ENCODE peak calls at places on chromosome 11, in six cellular contexts. P is PC-3, O is colonic mucosa, R is heart right ventricle, K is aorta, H is SK-N-SH. X is an unnamed sample. For H3K27me3 and H3K36me3, the result is how much of the 10 kb centered on the place peaks cover.

GRCh38 chr11:7687386-7687785 is 14.1 kb upstream of the CYB5R2 start:
- DNase-seq in R (no peak), P (peak), H (no peak), K (no peak), O (no peak), X (no peak)

GRCh38 chr11:33689089-33689488 is 11.5 kb downstream of the C11orf91 start:
- DNase-seq in O (no peak), H (no peak), P (peak), K (no peak), R (no peak), X (no peak)

GRCh38 chr11:117918366-117919255 is 10.6 kb downstream of the TMPRSS13 start:
- DNase-seq in R (no peak), K (no peak), P (no peak), O (no peak), H (no peak), X (no peak)

GRCh38 chr11:115242982-115243381 is 261.2 kb downstream of the CADM1 start:
- DNase-seq in P (no peak), H (no peak), R (no peak), K (no peak), O (no peak), X (no peak)

GRCh38 chr11:17386331-17387084 is 2.0 kb downstream of the KCNJ11 start:
- DNase-seq in R (peak), P (peak), H (peak), O (peak), K (no peak), X (peak)

GRCh38 chr11:9943346-9944110 is 279.7 kb downstream of the SWAP70 start:
- DNase-seq in H (no peak), K (no peak), R (no peak), P (no peak), O (no peak), X (no peak)

GRCh38 chr11:37704791-37705190 is 1106.8 kb upstream of the RAG2 start:
- DNase-seq in K (no peak), R (no peak), O (no peak), H (no peak), P (no peak), X (no peak)

GRCh38 chr11:8250981-8251620 is 12.6 kb downstream of the LMO1 start:
- DNase-seq in O (no peak), P (no peak), H (no peak), K (no peak), R (no peak), X (no peak)

GRCh38 chr11:105923814-105924213 is 98.2 kb downstream of the MSANTD4 start:
- DNase-seq in K (no peak), H (no peak), R (no peak), P (peak), O (no peak), X (no peak)

GRCh38 chr11:27795955-27796861 is 96.0 kb upstream of the BDNF start:
- DNase-seq in O (peak), H (no peak), P (no peak), R (peak), K (no peak), X (peak)

GRCh38 chr11:44467413-44467812 is 98.0 kb upstream of the CD82 start:
- DNase-seq in H (no peak), R (no peak), O (no peak), K (no peak), P (no peak), X (peak)

GRCh38 chr11:132126973-132127900 is 756.8 kb downstream of the NTM start:
- DNase-seq in H (peak), R (peak), K (peak), O (peak), P (peak), X (peak)

GRCh38 chr11:108944486-108945178 is 279.8 kb downstream of the DDX10 start:
- DNase-seq in P (no peak), O (no peak), K (no peak), H (no peak), R (no peak), X (no peak)

GRCh38 chr11:45982656-45983470 is 60.4 kb downstream of the LARGE2 start:
- DNase-seq in P (no peak), H (peak), K (no peak), O (no peak), R (peak), X (peak)

GRCh38 chr11:120645639-120646038 is 134.1 kb downstream of the GRIK4 start:
- DNase-seq in H (no peak), P (no peak), O (no peak), K (no peak), R (no peak), X (peak)

GRCh38 chr11:86167499-86168161 is 76.9 kb upstream of the EED start:
- DNase-seq in R (no peak), K (peak), H (no peak), O (no peak), P (peak), X (no peak)

GRCh38 chr11:46918087-46918751 is at the start of gene LRP4:
- DNase-seq in P (no peak), O (peak), R (peak), H (peak), K (no peak), X (peak)

DNA sequence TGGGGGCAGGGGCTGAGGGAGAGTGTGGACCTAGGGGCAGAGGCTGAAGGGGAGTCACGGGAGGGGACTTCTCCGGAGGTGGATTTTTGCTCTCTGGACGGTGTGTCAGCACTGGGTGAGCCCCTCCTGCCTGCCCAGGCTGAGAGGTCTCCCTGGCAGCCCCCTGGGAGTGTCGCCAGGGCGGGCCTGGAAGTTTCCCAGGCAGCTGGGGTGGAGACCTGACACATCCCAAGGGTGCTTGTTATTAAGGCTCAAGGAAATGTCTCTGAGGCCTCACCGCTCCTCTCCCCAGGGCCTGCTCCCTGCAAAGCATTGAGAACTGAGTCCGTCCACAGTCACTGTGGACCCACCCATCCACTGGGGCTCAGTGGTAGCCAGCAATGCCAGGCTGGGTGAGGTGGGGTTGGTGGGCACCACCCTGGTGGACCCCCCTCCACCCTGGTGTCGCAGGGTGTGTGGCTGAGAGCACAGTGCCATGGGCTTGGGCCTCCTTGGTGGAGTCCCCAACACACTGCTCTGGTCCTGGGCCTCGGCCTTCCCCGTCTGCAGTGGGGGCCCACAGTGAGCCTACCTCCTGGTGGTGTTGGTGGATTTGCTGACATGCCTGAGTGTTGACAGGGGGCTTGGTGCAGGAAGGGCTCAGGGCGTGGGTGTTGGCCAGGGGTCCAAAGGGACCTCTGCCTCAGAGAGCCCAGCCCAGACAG is 2.5 kb downstream of the CD81 start:
- DNase-seq in H (no peak), K (peak), O (no peak), P (no peak), R (no peak), X (no peak)
- H3K4me3 ChIP-seq in H (no peak), K (no peak), O (peak), P (no peak), R (peak), X (no peak)

GRCh38 chr11:111548542-111548941 is 8.0 kb downstream of the LAYN start:
- DNase-seq in O (no peak), P (no peak), R (no peak), K (no peak), H (no peak), X (no peak)
- H3K27me3 ChIP-seq in O (under half), P (under half), R (under half), K (under half), H (under half), X (under half)

DNA sequence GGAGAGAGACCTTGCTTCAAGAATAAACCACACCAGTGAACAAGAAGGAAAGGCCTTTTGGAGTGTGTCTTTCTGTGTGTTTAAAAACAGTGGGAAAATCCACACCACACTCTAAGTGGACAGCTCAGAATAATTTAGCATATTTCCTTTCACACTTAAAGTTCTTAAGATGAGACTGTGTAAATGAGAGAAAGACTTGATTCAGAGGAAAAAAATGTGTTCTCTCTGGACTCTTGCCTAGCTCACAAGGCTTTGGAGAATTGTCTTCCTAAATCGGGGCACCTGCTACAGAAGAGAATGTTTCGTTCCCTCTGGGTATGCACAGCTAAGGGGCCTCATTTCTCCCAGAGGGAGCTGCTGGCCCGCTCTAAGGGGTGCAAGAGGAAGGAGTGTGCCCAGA is 28.4 kb upstream of the CRTAM start:
- DNase-seq in P (no peak), H (no peak), O (no peak), R (no peak), K (no peak), X (no peak)
- H3K36me3 ChIP-seq in P (under half), H (under half), O (under half), R (under half), K (under half), X (under half)

GRCh38 chr11:75523811-75524401 is 1.8 kb downstream of the GDPD5 start:
- DNase-seq in R (no peak), H (no peak), O (no peak), P (no peak), K (no peak), X (no peak)

GRCh38 chr11:75527130-75527529 is 1.4 kb upstream of the GDPD5 start:
- DNase-seq in P (no peak), R (no peak), H (no peak), O (no peak), K (no peak), X (no peak)

GRCh38 chr11:75526192-75526541 is 426 bp upstream of the GDPD5 start:
- DNase-seq in R (no peak), O (no peak), K (no peak), P (no peak), H (no peak), X (no peak)

GRCh38 chr11:75524576-75525432 is 937 bp downstream of the GDPD5 start:
- DNase-seq in O (no peak), H (peak), R (no peak), P (peak), K (peak), X (peak)

DNA sequence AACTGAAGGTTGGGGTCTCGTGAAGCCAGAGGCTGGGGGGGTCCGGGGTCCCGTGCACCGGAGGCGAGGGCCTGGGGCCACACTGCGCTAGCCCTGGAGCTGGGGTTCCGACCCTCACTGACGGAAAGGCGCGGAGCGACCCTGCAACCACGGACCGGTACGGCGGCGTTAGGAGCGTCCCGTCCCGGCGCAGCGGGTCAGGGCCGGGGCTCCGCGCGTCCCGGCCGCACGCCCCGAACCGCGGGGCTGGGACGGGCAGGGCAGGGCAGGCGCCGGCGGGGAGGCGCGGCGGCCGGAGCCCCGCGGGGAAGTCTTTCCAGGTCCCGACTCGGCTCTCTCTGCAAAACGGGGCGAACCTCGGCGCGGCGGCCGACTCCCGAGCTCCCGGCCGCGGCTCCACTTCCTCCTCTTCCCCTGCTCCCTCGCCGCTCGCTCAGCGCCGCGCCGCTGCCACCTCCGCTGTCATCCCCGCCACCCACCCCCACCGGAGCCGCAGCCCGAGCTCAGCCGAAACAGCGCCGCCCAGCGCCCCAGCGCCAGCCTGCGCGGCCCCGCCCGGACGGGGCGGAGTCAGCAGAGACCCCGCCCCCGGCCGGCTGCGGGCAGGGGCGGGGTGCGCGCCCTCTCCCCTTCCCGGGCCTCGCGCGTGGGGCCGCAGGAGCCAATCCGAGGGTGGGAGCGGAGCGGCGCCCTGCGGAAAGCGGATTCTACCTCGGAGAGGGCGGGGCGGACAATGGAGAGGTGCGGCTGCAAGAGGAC is at the start of gene GDPD5:
- DNase-seq in R (peak), H (peak), K (peak), O (peak), P (peak), X (peak)
- H3K4me3 ChIP-seq in R (peak), H (peak), K (peak), O (peak), P (peak), X (peak)

GRCh38 chr11:107590460-107591097 is 368 bp upstream of the ELMOD1 start:
- DNase-seq in O (no peak), K (no peak), H (no peak), P (no peak), R (no peak), X (peak)

GRCh38 chr11:107591098-107591445 is at the start of gene ELMOD1:
- DNase-seq in K (peak), O (peak), R (peak), P (peak), H (peak), X (peak)

GRCh38 chr11:107592256-107592655 is 1.3 kb downstream of the ELMOD1 start:
- DNase-seq in R (no peak), K (no peak), H (no peak), O (no peak), P (no peak), X (no peak)

GRCh38 chr11:107592813-107593212 is 1.9 kb downstream of the ELMOD1 start:
- DNase-seq in R (no peak), P (no peak), H (no peak), O (no peak), K (no peak), X (peak)

DNA sequence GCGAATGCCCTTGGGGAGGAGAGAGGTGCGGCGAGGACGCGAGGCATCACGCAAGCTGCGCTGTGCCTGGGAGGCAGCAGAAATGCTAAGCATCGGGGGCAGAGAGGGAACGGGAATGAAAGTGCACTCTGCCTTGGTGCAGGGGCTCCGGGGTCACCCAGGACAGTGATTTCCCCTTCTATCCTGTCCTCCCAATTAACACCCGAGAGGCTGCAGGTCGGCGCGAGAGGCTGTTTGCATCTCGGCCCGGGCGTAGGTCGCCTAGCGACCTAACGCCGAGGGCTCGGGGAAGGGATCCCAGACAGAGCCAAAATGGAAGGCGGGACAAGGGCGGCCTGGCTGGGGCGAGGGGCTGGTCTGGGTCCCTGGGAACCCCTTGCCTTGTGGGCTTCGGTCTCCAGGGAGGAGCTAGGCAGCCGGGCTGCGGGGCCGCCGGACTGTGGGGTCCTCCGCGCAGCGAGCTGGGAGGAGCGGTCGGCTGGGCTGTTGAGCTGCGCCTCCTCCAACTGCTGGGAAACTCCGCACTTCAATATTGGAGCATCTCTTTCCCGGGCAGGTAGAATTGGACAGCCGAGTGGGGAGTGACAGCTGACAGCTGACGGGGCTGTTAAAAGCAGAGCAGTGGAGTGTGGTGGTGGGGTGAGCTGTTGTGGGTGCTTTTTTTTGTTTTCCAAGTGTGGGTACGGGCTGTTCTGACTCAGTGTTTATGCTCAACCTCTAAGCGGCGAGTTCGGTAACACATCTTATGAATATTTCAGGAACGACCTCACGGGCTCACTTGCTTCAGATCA is 694 bp downstream of the ELMOD1 start:
- DNase-seq in K (no peak), P (peak), H (peak), R (no peak), O (no peak), X (peak)
- H3K27me3 ChIP-seq in K (under half), P (half or more), H (under half), R (under half), O (under half), X (half or more)

DNA sequence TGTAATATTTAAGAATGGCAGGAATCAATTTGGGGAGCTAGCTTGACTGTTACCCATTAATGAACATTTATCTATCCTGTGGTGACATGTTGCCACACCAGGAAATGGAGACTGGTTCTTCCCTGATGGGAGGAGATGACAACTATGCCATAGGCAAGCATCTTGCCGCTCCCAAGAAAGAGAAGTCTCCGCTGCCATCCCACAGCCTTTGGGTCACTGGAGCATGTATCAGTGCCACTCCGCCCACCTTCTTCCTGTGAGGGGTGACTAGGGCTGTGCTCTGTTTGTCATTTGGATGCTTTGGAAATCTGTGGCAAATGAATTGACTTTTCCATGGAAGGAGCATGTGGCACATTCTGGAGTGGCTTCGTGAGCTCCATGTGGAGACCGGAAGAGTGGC is 6.5 kb downstream of the STIP1 start:
- DNase-seq in R (no peak), O (no peak), P (no peak), K (no peak), H (no peak), X (no peak)
- H3K36me3 ChIP-seq in R (under half), O (under half), P (half or more), K (under half), H (half or more), X (under half)

GRCh38 chr11:1484061-1484671 is 2.4 kb downstream of the MOB2 start:
- DNase-seq in H (no peak), P (no peak), R (no peak), K (peak), O (no peak), X (no peak)
- H3K4me3 ChIP-seq in H (no peak), P (no peak), R (peak), K (no peak), O (no peak), X (no peak)

GRCh38 chr11:1852271-1852877 is 510 bp upstream of the LSP1 start:
- DNase-seq in R (no peak), P (no peak), H (no peak), K (no peak), O (no peak), X (no peak)

GRCh38 chr11:1851437-1852180 is 1.3 kb upstream of the LSP1 start:
- DNase-seq in H (no peak), K (no peak), R (no peak), O (no peak), P (no peak), X (no peak)

GRCh38 chr11:1854132-1854948 is 1.5 kb downstream of the LSP1 start:
- DNase-seq in P (no peak), H (no peak), K (no peak), R (no peak), O (no peak), X (no peak)

GRCh38 chr11:1853376-1854131 is 670 bp downstream of the LSP1 start:
- DNase-seq in P (no peak), K (no peak), H (no peak), O (no peak), R (no peak), X (no peak)

DNA sequence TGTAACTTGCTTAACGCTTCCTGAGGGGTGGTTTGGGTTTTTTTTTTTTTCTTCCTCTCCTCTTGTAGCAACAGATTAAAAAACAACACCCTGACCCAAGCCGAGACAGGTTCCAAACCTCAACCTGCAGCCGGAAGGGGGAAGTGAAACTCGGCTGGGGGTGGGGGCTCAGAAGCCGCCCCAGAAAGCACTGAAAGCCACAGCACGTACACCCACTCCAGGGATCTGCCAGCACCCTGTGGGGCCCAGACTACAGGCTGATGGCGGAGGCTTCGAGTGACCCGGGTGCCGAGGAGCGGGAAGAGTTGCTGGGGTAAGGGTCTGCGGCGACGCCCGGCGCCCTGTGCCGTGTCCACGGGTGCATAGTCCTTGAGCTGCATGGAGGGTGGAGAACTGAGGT is at the start of gene LSP1:
- DNase-seq in O (no peak), K (peak), P (no peak), R (no peak), H (no peak), X (no peak)
- H3K27me3 ChIP-seq in O (under half), K (under half), P (under half), R (under half), H (under half), X (under half)

X was measured in H7.